ENCODE peak calls at places on chromosomes 5 and 9, in four cellular contexts. I is GM12878, C is K562, H is HepG2. S is an unnamed sample.

GRCh38 chr5:128101676-128102075 is 18.1 kb downstream of the SLC12A2 start:
- DNase-seq in H (no peak), C (no peak), I (no peak), S (no peak)

GRCh38 chr9:23554691-23555090 is 271.3 kb downstream of the ELAVL2 start:
- DNase-seq in H (no peak), C (no peak), I (no peak), S (no peak)

GRCh38 chr9:80699551-80699998 is 989.8 kb downstream of the TLE1 start:
- DNase-seq in I (no peak), H (no peak), C (no peak), S (no peak)

GRCh38 chr9:136328622-136329041 is 1.3 kb downstream of the GPSM1 start:
- DNase-seq in I (no peak), C (no peak), H (no peak), S (no peak)

GRCh38 chr9:21801683-21802417 is 586 bp upstream of the MTAP start:
- DNase-seq in H (peak; percentile 62), C (no peak), I (no peak), S (peak; percentile 78)

GRCh38 chr9:93904649-93905472 is 50.3 kb downstream of the BARX1 start:
- DNase-seq in H (no peak), C (no peak), I (no peak), S (peak; percentile 3)

GRCh38 chr5:142674438-142675210 is 11.3 kb downstream of the FGF1 start:
- DNase-seq in H (no peak), I (no peak), C (no peak), S (no peak)

GRCh38 chr5:6338871-6339270 is 39.5 kb downstream of the MED10 start:
- DNase-seq in I (no peak), H (no peak), C (no peak), S (no peak)

GRCh38 chr5:1319436-1320343 is 24.8 kb upstream of the TERT start:
- DNase-seq in C (no peak), H (no peak), I (no peak), S (no peak)

GRCh38 chr5:137001026-137001569 is 498.0 kb downstream of the SPOCK1 start:
- DNase-seq in C (no peak), I (no peak), H (no peak), S (no peak)

GRCh38 chr5:78650562-78650930 is 2.0 kb upstream of the LHFPL2 start:
- DNase-seq in I (no peak), H (peak; percentile 37), C (no peak), S (no peak)

GRCh38 chr5:93192107-93192506 is 388.9 kb downstream of the NR2F1-AS1 start:
- DNase-seq in H (peak; percentile 71), I (no peak), C (no peak), S (no peak)

GRCh38 chr5:113163328-113163727 is 186.7 kb downstream of the DCP2 start:
- DNase-seq in I (no peak), H (no peak), C (no peak), S (no peak)

GRCh38 chr5:122756263-122756911 is 18.5 kb upstream of the SNX2 start:
- DNase-seq in C (no peak), H (no peak), I (no peak), S (no peak)

GRCh38 chr9:93709600-93710369 is 133.4 kb downstream of the PHF2 start:
- DNase-seq in I (no peak), C (no peak), H (no peak), S (no peak)

GRCh38 chr5:97854871-97855762 is 672.1 kb upstream of the RIOK2 start:
- DNase-seq in H (no peak), I (no peak), C (no peak), S (peak; percentile 11)

GRCh38 chr9:4489562-4489918 is 728 bp upstream of the SLC1A1 start:
- DNase-seq in C (no peak), I (no peak), H (no peak), S (peak; percentile 37)

GRCh38 chr5:98510111-98510510 is 263.4 kb upstream of the RGMB start:
- DNase-seq in C (no peak), I (no peak), H (peak; percentile 0), S (no peak)

GRCh38 chr5:153960269-153961215 is 78.2 kb downstream of the FAM114A2 start:
- DNase-seq in H (no peak), C (no peak), I (no peak), S (no peak)

GRCh38 chr9:36382484-36382883 is 17.6 kb downstream of the RNF38 start:
- DNase-seq in I (no peak), C (no peak), H (no peak), S (no peak)

GRCh38 chr5:127358274-127358673 is 67.7 kb downstream of the MEGF10 start:
- DNase-seq in C (no peak), I (no peak), H (no peak), S (no peak)

GRCh38 chr5:148740966-148741742 is 85.3 kb upstream of the ADRB2 start:
- DNase-seq in C (peak; percentile 41), H (peak; percentile 42), I (no peak), S (no peak)

GRCh38 chr5:53113947-53114346 is 4.4 kb upstream of the MOCS2 start:
- DNase-seq in C (no peak), H (no peak), I (no peak), S (no peak)

GRCh38 chr9:120711841-120712538 is 2.3 kb downstream of the MEGF9 start:
- DNase-seq in I (no peak), C (no peak), H (no peak), S (no peak)

GRCh38 chr9:91316093-91316492 is 45.6 kb downstream of the AUH start:
- DNase-seq in I (no peak), H (no peak), C (no peak), S (no peak)
- TF ChIP-seq SP1 in I (no peak), H (no peak), C (no peak), S (no peak)

GRCh38 chr5:57488308-57488955 is 5.8 kb upstream of the ACTBL2 start:
- DNase-seq in H (no peak), C (no peak), I (no peak), S (no peak)
- TF ChIP-seq ETV6 in H (no peak), C (no peak), I (no peak), S (no peak)

DNA sequence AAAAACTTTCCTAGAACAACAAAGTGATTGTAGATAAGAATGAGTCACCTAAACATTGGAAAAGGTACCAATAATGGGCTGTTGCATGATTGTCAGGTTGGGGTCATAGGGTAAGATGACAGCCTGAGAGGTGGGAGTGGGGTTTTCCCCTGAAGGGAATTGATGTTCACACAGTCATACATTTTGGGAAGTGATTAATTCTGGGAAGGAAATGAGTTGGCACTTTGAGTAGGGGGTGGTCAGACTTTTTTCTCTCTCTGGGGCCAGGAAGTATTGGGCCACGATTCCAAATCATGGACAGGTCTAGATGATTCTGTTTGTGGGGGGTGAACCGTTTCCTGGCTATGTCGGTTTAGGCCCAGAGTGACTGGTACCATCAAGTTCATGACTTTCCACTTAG is 36.8 kb downstream of the TNFSF8 start:
- DNase-seq in H (no peak), C (no peak), I (no peak), S (no peak)
- TF ChIP-seq SP1 in H (no peak), C (no peak), I (no peak), S (no peak)

GRCh38 chr5:60545526-60545925 is 154.4 kb downstream of the DEPDC1B start:
- DNase-seq in H (no peak), I (no peak), C (no peak), S (no peak)

GRCh38 chr5:60541980-60542379 is 158.0 kb downstream of the DEPDC1B start:
- DNase-seq in C (no peak), H (peak; percentile 89), I (peak; percentile 41), S (no peak)

GRCh38 chr5:60544162-60544561 is 155.8 kb downstream of the DEPDC1B start:
- DNase-seq in C (no peak), H (no peak), I (no peak), S (no peak)

GRCh38 chr5:60538955-60539866 is 160.8 kb downstream of the DEPDC1B start:
- DNase-seq in C (no peak), I (no peak), H (no peak), S (no peak)

GRCh38 chr5:60540855-60541805 is 158.8 kb downstream of the DEPDC1B start:
- DNase-seq in H (peak; percentile 32), I (peak; percentile 90), C (no peak), S (no peak)
- TF ChIP-seq ETV6 in H (no peak), I (no peak), C (no peak), S (no peak)

GRCh38 chr9:71446499-71447411 is 321.6 kb downstream of the CEMIP2 start:
- DNase-seq in C (peak; percentile 3), H (peak; percentile 47), I (no peak), S (peak; percentile 88)
- TF ChIP-seq SP1 in C (no peak), H (no peak), I (no peak), S (peak; percentile 16)

GRCh38 chr9:130689937-130690700 is 3.5 kb upstream of the EXOSC2 start:
- DNase-seq in H (peak; percentile 97), I (peak; percentile 53), C (peak; percentile 94), S (peak; percentile 42)
- TF ChIP-seq ETV6 in H (no peak), I (no peak), C (no peak), S (no peak)

GRCh38 chr5:135460246-135461033 is 8.3 kb upstream of the TIFAB start:
- DNase-seq in C (no peak), I (no peak), H (no peak), S (no peak)
- TF ChIP-seq SP1 in C (no peak), I (no peak), H (no peak), S (no peak)

GRCh38 chr5:39100851-39101396 is 26.7 kb upstream of the RICTOR start:
- DNase-seq in C (no peak), I (no peak), H (peak; percentile 89), S (no peak)
- TF ChIP-seq ETV6 in C (no peak), I (no peak), H (no peak), S (no peak)

GRCh38 chr5:59380350-59380951 is 513.1 kb downstream of the PDE4D start:
- DNase-seq in H (peak; percentile 50), I (peak; percentile 76), C (peak; percentile 7), S (no peak)
- TF ChIP-seq SP1 in H (no peak), I (no peak), C (no peak), S (no peak)

S was measured in WTC11.